ENCODE peak calls at places on chromosomes 16 and 17, in ten cellular contexts. N, H, E, K, C, T, O, Y, G and Z are unnamed samples.

GRCh38 chr16:67943619-67944503 is at the start of gene LCAT:
- DNase-seq in K (no peak), E (no peak), G (no peak), H (no peak), N (peak; percentile 74), Y (no peak), C (peak; percentile 62), T (no peak), O (no peak), Z (no peak)

GRCh38 chr16:53534206-53534605 is 31.2 kb upstream of the AKTIP start:
- DNase-seq in N (no peak), G (no peak), K (no peak), H (no peak), E (no peak), O (no peak), C (no peak), Y (no peak), T (no peak), Z (no peak)

GRCh38 chr16:81873843-81874752 is 95.0 kb downstream of the PLCG2 start:
- DNase-seq in T (no peak), N (peak; percentile 42), H (peak; percentile 77), E (peak; percentile 47), K (no peak), O (peak; percentile 72), C (peak; percentile 65), Y (peak; percentile 81), G (peak; percentile 85), Z (peak; percentile 52)

GRCh38 chr16:11140466-11140865 is 115.5 kb downstream of the SOCS1 start:
- DNase-seq in G (no peak), N (no peak), Y (no peak), E (no peak), T (peak; percentile 57), O (no peak), C (no peak), H (no peak), K (no peak), Z (no peak)

GRCh38 chr17:71519285-71519684 is 601.5 kb upstream of the SOX9 start:
- DNase-seq in G (no peak), N (no peak), O (no peak), T (no peak), Y (no peak), E (no peak), K (no peak), C (no peak), H (no peak), Z (no peak)

GRCh38 chr17:42683407-42684031 is 1.2 kb downstream of the CNTNAP1 start:
- DNase-seq in T (no peak), K (peak; percentile 87), E (no peak), H (peak; percentile 25), O (no peak), Y (peak; percentile 47), N (peak; percentile 59), G (peak; percentile 41), C (no peak), Z (no peak)

GRCh38 chr16:14465799-14466198 is 164.3 kb downstream of the PARN start:
- DNase-seq in H (no peak), Y (no peak), N (no peak), G (no peak), C (no peak), K (no peak), O (no peak), T (no peak), E (no peak), Z (no peak)

GRCh38 chr17:43427362-43428043 is 28.7 kb downstream of the ARL4D start:
- DNase-seq in Y (no peak), O (no peak), K (no peak), H (peak; percentile 42), E (no peak), T (no peak), C (no peak), N (no peak), G (no peak), Z (no peak)

GRCh38 chr17:80893604-80894438 is 97.8 kb upstream of the CHMP6 start:
- DNase-seq in K (no peak), E (no peak), T (no peak), Y (no peak), G (no peak), O (no peak), C (no peak), N (no peak), H (no peak), Z (no peak)

GRCh38 chr17:55661963-55662834 is 60.5 kb downstream of the TMEM100 start:
- DNase-seq in N (no peak), E (no peak), C (no peak), O (no peak), K (no peak), H (no peak), T (no peak), Y (no peak), G (no peak), Z (no peak)

DNA sequence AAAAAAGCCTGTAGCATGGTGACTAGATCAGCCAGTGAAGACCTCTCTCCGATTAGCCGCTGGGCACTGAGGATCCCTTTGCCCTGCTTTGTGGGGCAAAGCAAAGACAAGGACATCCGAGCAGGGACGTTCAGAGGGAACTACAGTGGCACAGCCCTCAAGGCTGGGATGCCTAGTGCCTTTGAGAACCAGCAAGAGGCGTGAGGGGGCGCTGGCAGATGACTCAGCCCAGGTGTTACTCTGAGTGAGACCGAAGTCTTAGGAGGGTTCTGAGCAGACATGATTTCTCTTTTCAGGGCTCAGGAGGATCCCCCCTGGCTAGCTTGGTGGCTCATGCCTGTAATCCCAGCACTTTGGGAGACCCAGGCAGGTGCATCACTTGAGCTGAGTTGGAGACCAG is 178.6 kb downstream of the CPPED1 start:
- DNase-seq in O (no peak), E (no peak), Y (peak; percentile 8), K (no peak), H (no peak), T (no peak), C (no peak), N (no peak), G (peak; percentile 45), Z (no peak)
- TF ChIP-seq CTCF in O (no peak), E (no peak), Y (no peak), K (no peak), H (no peak), T (no peak), C (no peak), N (no peak), G (no peak), Z (no peak)

DNA sequence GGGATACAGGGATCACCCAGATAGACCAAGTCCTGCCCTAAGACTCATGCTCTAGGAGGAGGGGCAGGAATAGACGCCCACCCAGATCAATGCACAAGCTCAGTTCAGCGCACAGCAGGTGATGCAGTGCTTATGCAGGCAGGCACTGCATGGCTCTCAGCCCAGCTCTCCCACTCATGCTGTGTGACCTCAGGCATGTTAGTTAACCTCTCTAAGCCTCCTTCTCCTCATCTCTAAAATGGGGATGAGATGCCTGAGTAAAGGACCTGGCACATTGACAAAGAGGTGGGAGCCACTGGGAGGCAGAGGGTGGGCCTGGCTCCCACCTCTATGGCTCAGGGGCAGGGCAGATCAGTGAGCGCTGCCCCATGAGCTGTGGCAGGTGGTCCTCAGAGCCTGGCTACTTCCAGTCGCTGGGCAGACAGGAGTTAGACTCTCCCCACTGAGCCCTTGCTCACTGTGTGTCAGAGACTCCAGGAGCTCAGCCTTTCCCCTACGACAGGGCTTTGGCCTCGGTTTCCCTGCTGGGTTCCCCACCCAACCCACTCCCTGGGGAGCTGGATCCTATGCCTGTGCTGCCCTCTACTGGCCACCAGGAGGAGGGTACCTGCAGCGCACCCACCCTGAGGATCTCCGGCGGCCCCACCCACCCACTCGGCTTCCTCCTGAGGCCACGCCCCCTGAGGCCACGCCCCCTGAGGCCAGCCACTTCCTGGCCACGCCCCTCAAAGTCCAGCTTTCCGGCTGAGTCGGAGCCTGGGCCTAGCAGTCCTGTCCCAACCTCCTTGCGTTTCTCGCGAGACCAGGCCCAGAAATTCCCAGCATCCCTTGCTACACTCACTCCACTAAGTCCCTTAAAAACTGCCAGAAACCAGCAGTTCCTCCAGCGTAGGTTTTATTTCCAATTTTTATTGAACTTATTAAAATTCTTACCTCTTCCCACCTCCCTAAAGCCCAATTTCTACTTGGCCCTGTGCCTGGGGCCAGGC is 196.1 kb downstream of the GSG1L start:
- DNase-seq in Y (peak; percentile 83), K (no peak), N (peak; percentile 74), O (peak; percentile 56), E (peak; percentile 49), G (peak; percentile 89), T (no peak), C (peak; percentile 28), H (peak; percentile 45), Z (no peak)
- TF ChIP-seq CTCF in Y (peak; percentile 54), K (no peak), N (peak; percentile 76), O (peak; percentile 45), E (peak; percentile 23), G (peak; percentile 49), T (peak; percentile 74), C (no peak), H (no peak), Z (no peak)

DNA sequence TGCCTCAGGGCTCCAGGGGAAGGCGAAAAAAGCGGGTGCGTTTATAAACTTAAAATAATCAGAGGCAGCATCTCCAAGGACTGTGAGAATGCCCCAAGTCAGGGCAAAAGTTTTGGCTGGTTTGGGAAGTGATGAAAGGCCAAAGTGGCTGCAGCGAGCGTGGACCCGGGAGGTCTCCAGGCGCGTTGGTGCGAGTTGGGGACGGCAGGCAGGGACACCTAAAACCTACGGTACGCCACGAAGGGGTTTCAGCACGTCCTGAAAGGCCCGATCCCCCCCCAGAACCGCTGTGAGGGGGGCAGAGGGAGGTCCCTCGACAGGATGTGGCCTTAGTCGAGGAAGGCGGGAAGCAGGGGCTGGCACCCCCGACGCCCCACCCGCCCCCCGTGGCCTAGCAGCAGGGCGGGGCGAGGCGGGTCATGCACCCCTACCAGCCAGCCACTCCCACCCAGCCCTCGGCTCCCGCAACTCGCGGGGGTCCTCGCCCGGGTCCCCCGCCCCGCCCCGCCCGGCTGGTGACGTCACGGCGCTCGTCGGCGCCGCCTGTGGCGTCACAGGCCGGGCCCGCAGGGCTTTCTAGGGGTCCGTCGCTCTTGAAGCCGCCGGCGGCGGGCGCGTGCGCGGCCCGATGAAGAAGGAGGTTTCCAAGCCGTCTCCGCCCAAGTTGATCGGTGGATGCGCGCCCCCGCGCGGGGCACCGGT is at the start of gene MYCBPAP:
- DNase-seq in H (peak; percentile 86), G (peak; percentile 92), T (peak; percentile 78), K (peak; percentile 95), N (peak; percentile 86), Y (peak; percentile 91), C (peak; percentile 86), E (peak; percentile 89), O (peak; percentile 81), Z (peak; percentile 73)
- TF ChIP-seq CTCF in H (no peak), G (no peak), T (peak; percentile 64), K (no peak), N (no peak), Y (peak; percentile 23), C (no peak), E (no peak), O (peak; percentile 39), Z (no peak)

DNA sequence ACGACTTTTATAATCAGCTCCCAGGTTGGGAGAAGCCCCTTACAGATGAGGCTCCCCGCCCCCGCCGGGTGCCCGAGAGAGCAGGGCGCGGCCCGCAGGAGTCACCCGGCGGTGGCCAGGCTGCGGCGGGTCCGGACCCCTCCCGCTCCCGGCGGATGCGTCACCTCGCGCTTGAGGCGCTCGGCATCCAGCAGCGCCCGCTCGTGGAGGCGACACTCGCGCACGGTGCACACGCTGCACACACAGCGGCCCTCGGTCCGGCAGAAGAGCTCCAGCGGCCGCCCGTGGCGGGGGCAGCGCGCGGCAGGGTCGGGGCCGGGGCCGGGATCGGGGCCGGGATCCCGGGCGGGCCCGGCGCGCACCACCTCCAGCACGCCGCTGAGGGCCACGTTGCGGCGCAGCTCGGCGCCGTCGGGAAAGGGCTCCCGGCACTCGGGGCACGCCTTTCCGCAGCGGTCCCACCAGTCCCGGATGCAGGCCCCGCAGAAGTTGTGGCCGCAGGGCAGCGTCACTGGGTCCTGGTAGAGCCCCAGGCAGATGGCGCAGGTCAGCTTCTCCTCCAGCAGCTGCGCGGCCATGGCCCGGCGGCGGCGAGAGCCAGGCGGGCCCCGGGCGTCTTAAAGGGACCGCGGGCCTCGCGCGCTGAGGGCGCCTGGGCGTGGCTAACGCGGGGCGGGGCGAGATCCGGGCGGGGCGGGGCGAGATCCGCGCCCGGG is at the start of gene TRIM65:
- DNase-seq in Y (peak; percentile 89), H (peak; percentile 81), N (peak; percentile 81), G (peak; percentile 85), C (peak; percentile 85), E (peak; percentile 78), T (no peak), O (peak; percentile 69), K (peak; percentile 97), Z (no peak)
- TF ChIP-seq CTCF in Y (peak; percentile 37), H (no peak), N (no peak), G (peak; percentile 17), C (peak; percentile 27), E (peak; percentile 39), T (peak; percentile 72), O (peak; percentile 59), K (no peak), Z (no peak)